ENCODE peak calls at places on chromosomes 11 and 22, in four cellular contexts. P is H9, G is IMR-90, I is H1. F is an unnamed sample.
A peak's percentile ranks its signal among the peaks of the same experiment; 100 is the strongest.

GRCh38 chr11:59289356-59289755 is 69.3 kb upstream of the OR5AN1 start:
- DNase-seq in P (no peak), G (no peak), I (no peak), F (no peak)

GRCh38 chr22:49193348-49193747 is 634.3 kb downstream of the BRD1 start:
- DNase-seq in P (no peak), G (no peak), I (no peak), F (no peak)

GRCh38 chr11:66124564-66124963 is 54.5 kb downstream of the PACS1 start:
- DNase-seq in P (no peak), G (peak; percentile 83), I (no peak), F (no peak)

GRCh38 chr11:28756977-28757376 is 648.8 kb downstream of the METTL15 start:
- DNase-seq in P (no peak), G (peak; percentile 89), I (no peak), F (peak; percentile 13)

GRCh38 chr22:39181356-39181755 is 28.9 kb upstream of the CBX7 start:
- DNase-seq in P (no peak), G (no peak), I (no peak), F (no peak)

GRCh38 chr11:23359297-23359696 is 499.0 kb upstream of the CCDC179 start:
- DNase-seq in P (no peak), G (peak; percentile 97), I (no peak), F (no peak)

GRCh38 chr11:123235117-123235686 is 40.2 kb upstream of the CLMP start:
- DNase-seq in P (peak; percentile 76), G (no peak), I (no peak), F (peak; percentile 61)

GRCh38 chr11:9073826-9074225 is 17.6 kb downstream of the SCUBE2 start:
- DNase-seq in P (no peak), G (no peak), I (no peak), F (no peak)

GRCh38 chr22:23380230-23380573 is 199.9 kb downstream of the IGLL1 start:
- DNase-seq in P (no peak), G (no peak), I (no peak), F (no peak)

GRCh38 chr11:102279641-102280170 is 37.6 kb upstream of the BIRC3 start:
- DNase-seq in P (no peak), G (peak; percentile 84), I (no peak), F (no peak)

GRCh38 chr22:45317551-45318167 is 7.9 kb downstream of the FAM118A start:
- DNase-seq in P (peak; percentile 63), G (peak; percentile 37), I (no peak), F (peak; percentile 72)

GRCh38 chr11:37512156-37512780 is 914.2 kb upstream of the RAG2 start:
- DNase-seq in P (no peak), G (no peak), I (no peak), F (no peak)

GRCh38 chr22:26797910-26798309 is 140.5 kb downstream of the MIAT start:
- DNase-seq in P (peak; percentile 60), G (no peak), I (no peak), F (peak; percentile 52)

GRCh38 chr11:101706541-101706940 is 122.7 kb upstream of the TRPC6 start:
- DNase-seq in P (no peak), G (peak; percentile 83), I (no peak), F (no peak)

GRCh38 chr11:96263361-96263763 is 79.6 kb downstream of the MAML2 start:
- DNase-seq in P (no peak), G (peak; percentile 89), I (no peak), F (no peak)

GRCh38 chr11:31806186-31806943 is 4.8 kb downstream of the PAX6 start:
- DNase-seq in P (peak; percentile 39), G (no peak), I (no peak), F (peak; percentile 13)

GRCh38 chr11:96075532-96075959 is 151.6 kb upstream of the MTMR2 start:
- DNase-seq in P (no peak), G (peak; percentile 23), I (no peak), F (peak; percentile 94)

GRCh38 chr11:119460582-119460981 is 37.6 kb upstream of the THY1 start:
- DNase-seq in P (no peak), G (peak; percentile 97), I (no peak), F (no peak)

GRCh38 chr11:87493516-87493915 is 455.8 kb downstream of the TMEM135 start:
- DNase-seq in P (peak; percentile 59), G (peak; percentile 55), I (peak; percentile 34), F (peak; percentile 94)

GRCh38 chr11:121366970-121367369 is 74.4 kb downstream of the SC5D start:
- DNase-seq in P (no peak), G (no peak), I (no peak), F (no peak)
- H3K56ac ChIP-seq in P (no peak overlapping the region), G (no peak overlapping the region), I (no peak overlapping the region), F (no peak overlapping the region)

GRCh38 chr11:72522186-72522585 is 87.9 kb upstream of the CLPB start:
- DNase-seq in P (no peak), G (no peak), I (no peak), F (no peak)
- H4K8ac ChIP-seq in P (no peak overlapping the region), G (no peak overlapping the region), I (peak overlapping the region; percentile 31), F (no peak overlapping the region)

GRCh38 chr11:126683766-126684728 is 316.5 kb downstream of the KIRREL3 start:
- DNase-seq in P (no peak), G (no peak), I (no peak), F (no peak)
- H3K18ac ChIP-seq in P (no peak overlapping the region), G (no peak overlapping the region), I (no peak overlapping the region), F (no peak overlapping the region)

DNA sequence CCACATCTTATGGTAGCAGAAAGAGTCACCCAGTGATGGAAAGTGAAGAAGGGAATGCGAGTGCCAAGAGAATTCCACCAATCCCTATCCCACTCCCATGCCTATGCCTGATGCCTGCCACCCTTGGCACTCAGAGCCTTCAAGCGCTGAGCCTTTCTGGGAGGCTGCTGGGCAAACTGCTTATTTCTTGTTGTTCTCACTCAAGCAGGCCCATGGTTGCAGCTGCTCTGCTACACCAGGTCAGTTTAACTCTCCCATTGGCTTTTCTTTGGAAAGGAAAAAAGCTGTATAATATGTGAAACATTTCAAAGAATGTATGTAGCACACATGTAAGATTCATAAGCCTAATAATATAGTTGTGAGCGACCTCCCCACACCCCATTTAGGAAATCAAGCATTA is 41.4 kb downstream of the DGCR2 start:
- DNase-seq in P (no peak), G (no peak), I (no peak), F (no peak)
- H3K56ac ChIP-seq in P (no peak overlapping the region), G (no peak overlapping the region), I (no peak overlapping the region), F (no peak overlapping the region)

DNA sequence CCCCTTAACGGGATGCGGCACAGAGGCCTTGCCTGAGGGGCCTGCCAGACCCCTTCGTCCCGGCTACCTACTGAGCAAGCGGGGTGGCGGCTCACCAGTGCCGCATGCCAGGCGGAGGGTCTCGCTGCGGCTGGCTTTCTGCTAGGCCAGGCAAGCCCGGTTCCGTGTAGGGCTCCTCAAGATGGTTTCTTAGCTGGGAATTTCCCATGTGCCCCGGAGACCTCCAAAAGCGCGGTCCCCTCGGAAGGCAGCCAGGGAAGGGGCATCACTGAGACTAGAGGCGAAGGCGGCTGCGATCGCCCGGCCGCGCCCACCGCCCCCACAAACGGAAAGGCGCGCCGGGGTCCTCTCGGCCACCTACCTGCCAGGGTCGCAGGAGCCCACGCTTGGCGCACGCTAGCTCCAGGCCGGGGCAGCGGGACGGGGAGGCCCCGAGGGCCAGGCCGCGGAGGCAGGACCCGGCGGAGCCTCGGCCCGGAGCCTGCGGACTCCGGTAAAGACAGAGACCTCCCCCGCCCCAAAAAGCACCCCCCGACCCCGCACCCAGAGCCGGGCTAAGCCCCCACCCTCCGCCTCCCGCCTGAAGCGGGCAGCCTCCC is 23.8 kb downstream of the MICAL3 start:
- DNase-seq in P (no peak), G (no peak), I (no peak), F (peak; percentile 47)
- H4K8ac ChIP-seq in P (no peak overlapping the region), G (peak overlapping the region; percentile 14), I (peak overlapping the region; percentile 45), F (no peak overlapping the region)

DNA sequence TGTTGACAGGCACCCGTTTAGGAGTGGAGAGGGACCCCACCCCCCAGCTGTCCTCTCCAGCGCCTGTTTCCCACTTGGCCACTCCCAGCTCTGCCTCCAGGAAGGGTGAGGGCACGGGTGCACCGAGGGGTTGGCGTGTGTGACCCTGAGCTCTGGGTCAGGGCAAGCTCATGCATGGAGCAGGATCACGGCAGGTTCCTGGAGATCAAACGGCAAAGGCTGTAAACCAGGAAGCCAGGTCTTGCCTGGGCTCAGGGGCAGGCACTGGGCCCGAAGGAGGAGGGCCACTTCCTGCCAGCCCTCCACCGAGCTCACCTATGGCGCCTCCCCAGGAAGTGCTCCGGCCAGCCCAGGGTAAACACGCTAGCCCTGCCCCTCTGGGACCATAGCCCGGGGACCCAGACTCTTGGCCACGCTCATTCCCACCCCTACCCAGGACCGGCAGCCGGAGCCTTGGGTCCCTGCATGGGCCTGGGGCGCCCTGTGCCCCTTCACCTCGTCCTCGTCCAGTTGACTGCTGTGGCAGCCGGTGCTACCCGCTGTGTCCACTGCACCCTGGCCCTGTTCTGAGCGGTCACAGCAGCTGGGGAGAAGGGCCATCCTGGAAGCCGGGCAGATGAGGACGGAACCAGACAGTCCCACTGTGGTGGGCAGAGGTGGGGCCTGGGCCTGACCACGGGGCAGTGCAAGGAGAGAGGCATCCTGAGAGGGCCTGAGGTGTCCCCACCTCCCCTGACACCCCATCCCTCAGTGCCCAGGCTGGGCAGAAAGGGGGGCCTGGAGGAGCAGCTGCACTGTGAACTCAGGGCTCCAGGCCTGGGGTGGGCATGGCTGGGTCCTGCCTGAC is 1.0 kb upstream of the EPS8L2 start:
- DNase-seq in P (peak; percentile 66), G (no peak), I (no peak), F (no peak)
- H3K18ac ChIP-seq in P (no peak overlapping the region), G (no peak overlapping the region), I (peak overlapping the region; percentile 78), F (no peak overlapping the region)

DNA sequence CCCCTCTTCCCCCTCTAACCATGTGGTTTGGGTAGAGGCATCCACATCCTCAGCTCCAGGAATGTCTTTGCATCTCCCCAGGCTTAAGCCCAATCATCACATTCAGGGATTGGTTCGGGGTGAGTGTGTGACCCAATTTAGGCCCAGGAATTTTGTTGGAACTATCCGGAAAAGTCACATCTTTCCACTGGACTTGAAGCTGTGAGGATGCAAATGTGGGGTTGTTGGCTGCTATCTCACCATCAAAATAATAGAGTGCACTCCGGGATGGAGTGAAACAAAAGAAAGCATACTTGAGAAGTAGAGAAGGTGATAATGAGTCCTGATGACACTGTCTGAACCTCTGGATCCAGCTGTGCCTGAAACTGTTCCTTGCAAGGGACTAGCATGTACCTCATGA is 33.8 kb upstream of the OLFML1 start:
- DNase-seq in P (no peak), G (no peak), I (no peak), F (peak; percentile 62)
- H3K56ac ChIP-seq in P (no peak overlapping the region), G (no peak overlapping the region), I (no peak overlapping the region), F (no peak overlapping the region)

DNA sequence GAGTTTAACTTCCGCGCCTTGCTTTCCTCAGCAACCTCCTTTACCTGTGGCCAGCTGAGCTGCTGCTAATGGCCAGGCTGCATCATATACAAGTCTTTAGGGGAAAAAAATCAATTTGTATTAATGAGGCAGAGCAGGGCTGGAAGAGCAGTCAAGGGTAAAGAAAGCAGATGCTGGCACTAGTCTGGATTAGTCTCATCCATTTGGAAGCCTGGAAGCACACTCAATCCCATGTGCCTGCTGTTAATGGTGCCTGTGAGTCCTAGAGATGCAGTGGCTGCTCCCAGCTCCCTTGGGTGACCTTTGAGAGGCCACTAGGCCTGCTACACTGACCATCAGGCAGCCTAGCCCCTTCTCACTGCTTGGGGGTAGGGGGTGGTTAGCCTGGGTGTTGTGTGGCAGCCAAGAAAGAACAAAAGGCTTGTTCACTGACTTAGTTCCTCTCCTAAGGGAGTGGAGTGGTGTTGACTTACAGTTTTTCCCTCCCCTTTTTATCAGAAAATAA is 8.0 kb downstream of the PIK3IP1 start:
- DNase-seq in P (no peak), G (no peak), I (no peak), F (no peak)
- H4K8ac ChIP-seq in P (no peak overlapping the region), G (no peak overlapping the region), I (no peak overlapping the region), F (no peak overlapping the region)

F was measured in mesendoderm.